ENCODE peak calls at places on chromosomes 7 and 10, in ten cellular contexts. One of them, this sample, is unnamed.

GRCh38 chr7:103150192-103150591 is 1.3 kb upstream of the NAPEPLD start:
- DNase-seq in astrocyte of the cerebellum: no peak
- DNase-seq in GM19239: no peak
- DNase-seq in GM23338: no peak
- DNase-seq in Kasumi-1: no peak
- DNase-seq in cortex of kidney: no peak
- DNase-seq in T follicular helper cell: no peak
- DNase-seq in activated CD4-positive, alpha-beta T cell treated with anti-CD3 and anti-CD28 coated beads for 36 hours: peak; percentile 54
- DNase-seq in IMR-90: no peak
- DNase-seq in T-helper 2 cell: no peak
- DNase-seq in this sample: no peak

GRCh38 chr10:76411719-76412435 is 980.5 kb downstream of the LRMDA start:
- DNase-seq in astrocyte of the cerebellum: no peak
- DNase-seq in GM19239: no peak
- DNase-seq in GM23338: no peak
- DNase-seq in Kasumi-1: no peak
- DNase-seq in cortex of kidney: no peak
- DNase-seq in T follicular helper cell: no peak
- DNase-seq in activated CD4-positive, alpha-beta T cell treated with anti-CD3 and anti-CD28 coated beads for 36 hours: no peak
- DNase-seq in IMR-90: no peak
- DNase-seq in T-helper 2 cell: no peak
- DNase-seq in this sample: no peak

GRCh38 chr10:11728353-11728752 is 13.8 kb upstream of the ECHDC3 start:
- DNase-seq in astrocyte of the cerebellum: no peak
- DNase-seq in GM19239: no peak
- DNase-seq in GM23338: no peak
- DNase-seq in Kasumi-1: no peak
- DNase-seq in cortex of kidney: no peak
- DNase-seq in T follicular helper cell: no peak
- DNase-seq in activated CD4-positive, alpha-beta T cell treated with anti-CD3 and anti-CD28 coated beads for 36 hours: no peak
- DNase-seq in IMR-90: no peak
- DNase-seq in T-helper 2 cell: no peak
- DNase-seq in this sample: no peak

GRCh38 chr10:92810934-92811532 is 37.3 kb upstream of the EXOC6 start:
- DNase-seq in astrocyte of the cerebellum: no peak
- DNase-seq in GM19239: no peak
- DNase-seq in GM23338: no peak
- DNase-seq in Kasumi-1: no peak
- DNase-seq in cortex of kidney: no peak
- DNase-seq in T follicular helper cell: no peak
- DNase-seq in activated CD4-positive, alpha-beta T cell treated with anti-CD3 and anti-CD28 coated beads for 36 hours: no peak
- DNase-seq in IMR-90: no peak
- DNase-seq in T-helper 2 cell: no peak
- DNase-seq in this sample: no peak

GRCh38 chr10:121753726-121754476 is 155.7 kb upstream of the FGFR2 start:
- DNase-seq in astrocyte of the cerebellum: peak; percentile 33
- DNase-seq in GM19239: no peak
- DNase-seq in GM23338: peak; percentile 43
- DNase-seq in Kasumi-1: peak; percentile 72
- DNase-seq in cortex of kidney: no peak
- DNase-seq in T follicular helper cell: no peak
- DNase-seq in activated CD4-positive, alpha-beta T cell treated with anti-CD3 and anti-CD28 coated beads for 36 hours: no peak
- DNase-seq in IMR-90: peak; percentile 87
- DNase-seq in T-helper 2 cell: no peak
- DNase-seq in this sample: peak; percentile 63

GRCh38 chr7:96426027-96426426 is 104.1 kb upstream of the SLC25A13 start:
- DNase-seq in astrocyte of the cerebellum: no peak
- DNase-seq in GM19239: no peak
- DNase-seq in GM23338: no peak
- DNase-seq in Kasumi-1: no peak
- DNase-seq in cortex of kidney: no peak
- DNase-seq in T follicular helper cell: no peak
- DNase-seq in activated CD4-positive, alpha-beta T cell treated with anti-CD3 and anti-CD28 coated beads for 36 hours: no peak
- DNase-seq in IMR-90: no peak
- DNase-seq in T-helper 2 cell: no peak
- DNase-seq in this sample: no peak

GRCh38 chr7:88391247-88391646 is 84.6 kb upstream of the STEAP4 start:
- DNase-seq in astrocyte of the cerebellum: no peak
- DNase-seq in GM19239: no peak
- DNase-seq in GM23338: no peak
- DNase-seq in Kasumi-1: no peak
- DNase-seq in cortex of kidney: no peak
- DNase-seq in T follicular helper cell: no peak
- DNase-seq in activated CD4-positive, alpha-beta T cell treated with anti-CD3 and anti-CD28 coated beads for 36 hours: no peak
- DNase-seq in IMR-90: no peak
- DNase-seq in T-helper 2 cell: no peak
- DNase-seq in this sample: no peak

GRCh38 chr10:51369903-51370302 is 295.6 kb downstream of the PRKG1 start:
- DNase-seq in astrocyte of the cerebellum: no peak
- DNase-seq in GM19239: no peak
- DNase-seq in GM23338: peak; percentile 32
- DNase-seq in Kasumi-1: no peak
- DNase-seq in cortex of kidney: no peak
- DNase-seq in T follicular helper cell: no peak
- DNase-seq in activated CD4-positive, alpha-beta T cell treated with anti-CD3 and anti-CD28 coated beads for 36 hours: no peak
- DNase-seq in IMR-90: peak; percentile 79
- DNase-seq in T-helper 2 cell: no peak
- DNase-seq in this sample: peak; percentile 6

GRCh38 chr10:117004238-117004626 is 755 bp downstream of the SHTN1 start:
- DNase-seq in astrocyte of the cerebellum: no peak
- DNase-seq in GM19239: no peak
- DNase-seq in GM23338: no peak
- DNase-seq in Kasumi-1: no peak
- DNase-seq in cortex of kidney: no peak
- DNase-seq in T follicular helper cell: no peak
- DNase-seq in activated CD4-positive, alpha-beta T cell treated with anti-CD3 and anti-CD28 coated beads for 36 hours: no peak
- DNase-seq in IMR-90: peak; percentile 2
- DNase-seq in T-helper 2 cell: no peak
- DNase-seq in this sample: no peak

GRCh38 chr10:63437334-63437949 is 28.3 kb downstream of the JMJD1C start:
- DNase-seq in astrocyte of the cerebellum: no peak
- DNase-seq in GM19239: no peak
- DNase-seq in GM23338: no peak
- DNase-seq in Kasumi-1: peak; percentile 54
- DNase-seq in cortex of kidney: no peak
- DNase-seq in T follicular helper cell: no peak
- DNase-seq in activated CD4-positive, alpha-beta T cell treated with anti-CD3 and anti-CD28 coated beads for 36 hours: no peak
- DNase-seq in IMR-90: peak; percentile 43
- DNase-seq in T-helper 2 cell: no peak
- DNase-seq in this sample: no peak